ENCODE peak calls at places on chromosomes 11 and 22, in five cellular contexts. A is NCI-H1092, I is EL, B is upper lobe of right lung, G is nucleus accumbens. X is an unnamed sample.

GRCh38 chr11:123653997-123654565 is 343 bp downstream of the SCN3B start:
- DNase-seq in G (no peak), I (peak; percentile 49), B (peak; percentile 71), A (peak; percentile 75), X (peak; percentile 28)

GRCh38 chr22:38758276-38758945 is 2.6 kb upstream of the SUN2 start:
- DNase-seq in A (no peak), G (no peak), I (no peak), B (no peak), X (no peak)

GRCh38 chr22:43338766-43339345 is 4.3 kb downstream of the SCUBE1 start:
- DNase-seq in G (no peak), B (no peak), A (no peak), I (no peak), X (no peak)

GRCh38 chr11:123063396-123064267 is 1.7 kb upstream of the HSPA8 start:
- DNase-seq in I (peak; percentile 60), G (no peak), B (no peak), A (peak; percentile 38), X (peak; percentile 45)

GRCh38 chr11:94737171-94737611 is 31.0 kb upstream of the AMOTL1 start:
- DNase-seq in A (no peak), B (no peak), G (no peak), I (peak; percentile 81), X (no peak)

GRCh38 chr11:27497284-27497866 is 9.2 kb downstream of the LIN7C start:
- DNase-seq in I (peak; percentile 30), G (no peak), A (no peak), B (no peak), X (no peak)

GRCh38 chr11:130718118-130718517 is 198.2 kb downstream of the SNX19 start:
- DNase-seq in B (no peak), A (no peak), I (no peak), G (no peak), X (no peak)

GRCh38 chr11:8870461-8871282 is 40.3 kb upstream of the AKIP1 start:
- DNase-seq in A (peak; percentile 39), I (peak; percentile 68), G (peak; percentile 40), B (peak; percentile 87), X (peak; percentile 76)

GRCh38 chr22:48592066-48592345 is 1235.7 kb downstream of the BRD1 start:
- DNase-seq in G (no peak), B (no peak), A (no peak), I (no peak), X (no peak)

GRCh38 chr11:118232659-118233058 is 7.8 kb upstream of the JAML start:
- DNase-seq in A (no peak), I (no peak), B (no peak), G (no peak), X (no peak)

GRCh38 chr22:48242461-48242864 is 1480.0 kb downstream of the TBC1D22A start:
- DNase-seq in G (no peak), I (no peak), B (no peak), A (no peak), X (no peak)

GRCh38 chr11:64251722-64251985 is 324 bp downstream of the PLCB3 start:
- DNase-seq in G (no peak), A (no peak), I (no peak), B (no peak), X (no peak)

GRCh38 chr11:95093548-95093947 is 3.9 kb downstream of the ENDOD1 start:
- DNase-seq in G (no peak), I (no peak), B (no peak), A (no peak), X (no peak)

GRCh38 chr11:11163256-11163655 is 189.8 kb downstream of the CSNK2A3 start:
- DNase-seq in B (no peak), I (peak; percentile 9), G (no peak), A (no peak), X (no peak)

GRCh38 chr11:110901441-110901840 is 189.2 kb upstream of the ARHGAP20 start:
- DNase-seq in B (no peak), G (peak; percentile 70), I (no peak), A (no peak), X (no peak)

GRCh38 chr11:75654314-75654713 is 14.5 kb downstream of the MAP6 start:
- DNase-seq in I (peak; percentile 68), A (no peak), B (no peak), G (no peak), X (no peak)

GRCh38 chr11:45026835-45027234 is 76.2 kb upstream of the TP53I11 start:
- DNase-seq in B (no peak), G (no peak), I (no peak), A (peak; percentile 80), X (no peak)

GRCh38 chr11:44235765-44236201 is 74.2 kb downstream of the ALX4 start:
- DNase-seq in G (no peak), I (no peak), B (no peak), A (no peak), X (no peak)

GRCh38 chr22:30422481-30423295 is 2.9 kb upstream of the MTFP1 start:
- DNase-seq in I (peak; percentile 98), A (no peak), G (peak; percentile 58), B (peak; percentile 80), X (peak; percentile 50)

GRCh38 chr22:37485006-37485713 is 1.0 kb downstream of the MFNG start:
- DNase-seq in G (no peak), B (peak; percentile 76), A (no peak), I (no peak), X (no peak)

GRCh38 chr22:39748877-39749276 is 144.7 kb downstream of the ENTHD1 start:
- DNase-seq in A (no peak), G (no peak), I (peak; percentile 30), B (no peak), X (no peak)

GRCh38 chr11:65112226-65112550 is 516 bp downstream of the TM7SF2 start:
- DNase-seq in B (no peak), I (no peak), G (no peak), A (no peak), X (no peak)

X was measured in ovary.